ENCODE peak calls at places on chromosomes 13 and 19, in eight cellular contexts. O, Z, F, V, E, H, G and W are unnamed samples.

GRCh38 chr13:96677029-96677428 is 317.2 kb downstream of the OXGR1 start:
- DNase-seq in H (no peak), G (no peak), Z (no peak), V (no peak), F (no peak), E (no peak), O (no peak), W (no peak)

GRCh38 chr19:44576843-44577565 is 36.4 kb upstream of the IGSF23 start:
- DNase-seq in E (no peak), O (no peak), H (no peak), V (peak), F (peak), G (peak), Z (peak), W (no peak)

GRCh38 chr19:47674548-47674947 is 38.7 kb upstream of the EHD2 start:
- DNase-seq in G (no peak), F (no peak), Z (no peak), V (no peak), H (no peak), E (no peak), O (no peak), W (no peak)

GRCh38 chr19:5864725-5865486 is 5.4 kb downstream of the FUT5 start:
- DNase-seq in H (no peak), F (no peak), G (no peak), Z (no peak), E (no peak), O (no peak), V (no peak), W (no peak)

GRCh38 chr13:112062047-112062618 is 4.8 kb upstream of the SOX1 start:
- DNase-seq in Z (no peak), O (no peak), F (no peak), G (no peak), V (no peak), E (no peak), H (no peak), W (no peak)

GRCh38 chr19:38739440-38740251 is 4.6 kb downstream of the CAPN12 start:
- DNase-seq in G (no peak), H (no peak), F (no peak), Z (no peak), E (no peak), V (no peak), O (no peak), W (no peak)

GRCh38 chr19:34269968-34270621 is 15.7 kb downstream of the GARRE1 start:
- DNase-seq in F (peak), V (peak), E (peak), G (peak), O (peak), H (peak), Z (peak), W (no peak)

GRCh38 chr19:35908977-35909683 is 1.0 kb upstream of the TYROBP start:
- DNase-seq in O (no peak), F (no peak), H (peak), Z (no peak), G (peak), V (peak), E (peak), W (no peak)

GRCh38 chr19:54115071-54116063 is at the start of the genes PRPF31 and TFPT:
- DNase-seq in F (peak), O (peak), Z (peak), G (peak), E (peak), V (peak), H (peak), W (peak)

GRCh38 chr13:48192536-48192935 is 40.5 kb upstream of the ITM2B start:
- DNase-seq in F (no peak), Z (no peak), E (no peak), V (no peak), O (no peak), H (no peak), G (no peak), W (no peak)

GRCh38 chr13:109139346-109139745 is 509.9 kb downstream of the MYO16 start:
- DNase-seq in F (no peak), V (no peak), E (no peak), O (no peak), Z (no peak), H (no peak), G (no peak), W (no peak)

GRCh38 chr19:49520705-49521319 is 7.0 kb upstream of the RCN3 start:
- DNase-seq in V (no peak), H (no peak), O (no peak), G (no peak), E (no peak), F (peak), Z (no peak), W (no peak)

GRCh38 chr19:42155796-42156195 is 23.6 kb upstream of the POU2F2 start:
- DNase-seq in E (no peak), F (no peak), H (no peak), Z (no peak), O (no peak), G (no peak), V (no peak), W (no peak)

GRCh38 chr13:93740334-93740733 is 513.7 kb downstream of the GPC6 start:
- DNase-seq in H (no peak), G (no peak), O (no peak), E (no peak), Z (no peak), V (no peak), F (no peak), W (no peak)

GRCh38 chr13:99388334-99388923 is 81.2 kb upstream of the GPR183 start:
- DNase-seq in F (no peak), H (no peak), V (no peak), G (no peak), O (no peak), Z (no peak), E (no peak), W (no peak)

GRCh38 chr13:107770541-107770940 is 444.8 kb downstream of the LIG4 start:
- DNase-seq in Z (no peak), V (no peak), F (no peak), G (no peak), E (no peak), O (no peak), H (no peak), W (no peak)

DNA sequence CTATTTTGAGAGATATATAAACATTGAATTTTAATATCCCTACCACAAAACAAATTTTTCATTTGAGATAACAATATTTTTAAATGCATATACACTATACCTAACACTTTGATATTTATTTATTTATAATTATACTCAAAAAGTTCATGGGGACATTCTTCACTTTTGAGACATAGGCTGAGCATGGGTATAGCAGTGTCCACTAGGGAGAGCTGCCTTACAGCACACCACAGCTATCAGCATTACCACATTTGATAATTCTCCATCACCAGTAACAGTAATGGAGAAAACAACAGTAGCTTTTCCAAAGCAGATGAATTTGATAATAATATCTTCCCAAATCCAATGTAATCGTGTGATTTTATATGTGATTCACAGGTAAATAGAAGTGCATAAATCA is 626.1 kb downstream of the DACH1 start:
- DNase-seq in V (no peak), E (no peak), O (no peak), G (no peak), Z (peak), F (no peak), H (no peak), W (no peak)
- TF ChIP-seq CTCF in V (peak), E (peak), O (peak), G (peak), Z (peak), F (no peak), H (peak), W (no peak)

GRCh38 chr19:10334340-10335148 is 1.2 kb upstream of the RAVER1 start:
- DNase-seq in E (no peak), F (peak), H (peak), Z (peak), O (peak), V (peak), G (peak), W (peak)

GRCh38 chr19:10332158-10332964 is 968 bp downstream of the RAVER1 start:
- DNase-seq in F (no peak), V (peak), Z (no peak), G (no peak), E (no peak), O (no peak), H (no peak), W (no peak)

GRCh38 chr19:10333758-10334339 is 520 bp upstream of the RAVER1 start:
- DNase-seq in Z (no peak), H (no peak), F (no peak), E (no peak), G (no peak), V (no peak), O (no peak), W (no peak)

GRCh38 chr19:10335149-10336053 is 2.1 kb upstream of the RAVER1 start:
- DNase-seq in G (no peak), O (no peak), E (no peak), F (no peak), H (no peak), V (no peak), Z (no peak), W (no peak)

DNA sequence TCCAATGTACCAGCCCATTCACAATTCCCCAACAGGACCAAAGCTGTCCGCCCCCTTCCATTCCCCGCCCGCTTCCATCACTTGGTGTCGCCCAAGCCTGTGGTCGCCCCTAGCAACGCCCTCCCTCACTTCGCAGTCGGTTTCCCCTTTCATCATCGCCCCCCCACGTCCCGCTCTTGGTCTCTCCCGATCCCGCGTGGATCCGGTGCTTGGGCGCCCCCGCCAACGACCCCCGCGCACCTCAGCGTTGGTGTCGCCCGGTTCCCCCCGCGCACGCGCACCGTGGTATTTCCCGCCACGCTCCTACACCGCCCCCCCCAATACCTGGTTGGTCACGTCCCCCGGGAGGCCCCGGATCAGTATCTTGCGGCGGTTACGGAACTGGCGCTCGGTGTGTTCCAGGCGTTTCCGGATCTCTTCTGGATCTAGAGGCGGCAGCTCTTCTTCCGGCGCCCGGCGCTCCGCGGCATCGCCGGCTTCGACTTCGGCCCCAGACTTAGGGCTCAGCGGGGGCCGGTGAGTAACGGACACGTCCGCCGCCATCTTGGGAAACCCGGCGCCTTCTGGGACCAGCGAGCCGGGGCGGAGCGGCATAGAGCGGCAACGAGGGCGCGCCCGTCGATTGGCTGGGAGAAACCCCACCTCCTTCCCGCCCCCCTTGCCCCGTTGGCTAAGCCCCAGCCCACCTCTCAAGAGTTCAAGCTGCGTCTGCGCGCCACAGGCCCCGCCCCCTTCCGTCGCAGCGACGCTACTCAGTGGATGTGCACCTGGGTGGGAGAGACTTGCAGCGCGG is at the start of gene RAVER1:
- DNase-seq in E (peak), F (peak), H (peak), G (peak), O (peak), V (peak), Z (peak), W (peak)
- TF ChIP-seq CTCF in E (no peak), F (no peak), H (peak), G (no peak), O (no peak), V (no peak), Z (no peak), W (no peak)

DNA sequence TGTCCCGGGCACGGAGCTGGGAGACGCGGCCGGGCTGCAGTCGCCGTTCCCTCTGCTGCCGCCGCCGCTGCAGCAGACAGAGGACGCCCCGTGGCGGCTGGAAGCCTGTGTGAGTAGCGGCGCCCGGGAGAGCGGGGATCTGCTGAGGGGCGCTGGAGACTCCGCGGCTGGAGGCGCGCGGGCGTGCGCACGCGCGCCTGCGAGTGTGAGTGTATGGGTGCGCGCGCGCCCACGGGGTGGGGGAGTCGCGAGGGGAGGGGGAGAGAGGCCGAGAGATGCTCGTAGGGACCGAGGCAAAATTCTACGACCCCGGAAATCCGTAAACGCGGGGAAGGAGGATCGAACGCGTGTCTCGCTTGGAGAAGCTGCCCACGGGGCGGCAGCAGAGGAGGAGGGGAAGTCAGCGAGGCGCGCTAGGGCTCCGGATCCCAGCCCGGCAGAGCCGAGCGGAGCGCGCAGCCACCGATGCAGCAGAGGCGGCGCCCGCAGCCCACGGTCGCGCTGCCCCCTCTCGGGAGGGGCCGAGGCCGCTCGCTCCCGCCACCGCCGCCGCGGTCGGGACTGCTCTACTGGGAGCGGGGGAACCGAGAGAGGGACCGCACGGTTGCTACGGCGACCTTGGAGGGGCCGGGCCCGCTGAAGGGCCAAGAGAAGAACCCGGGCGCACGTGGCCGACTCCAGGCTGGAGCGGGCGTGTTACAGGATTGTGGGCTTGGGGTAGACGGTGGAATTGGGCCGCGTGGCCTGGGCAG is at the start of gene ENOX1:
- DNase-seq in O (peak), E (peak), G (peak), H (peak), V (peak), F (peak), Z (peak), W (peak)
- TF ChIP-seq CTCF in O (no peak), E (peak), G (no peak), H (peak), V (peak), F (no peak), Z (no peak), W (no peak)

DNA sequence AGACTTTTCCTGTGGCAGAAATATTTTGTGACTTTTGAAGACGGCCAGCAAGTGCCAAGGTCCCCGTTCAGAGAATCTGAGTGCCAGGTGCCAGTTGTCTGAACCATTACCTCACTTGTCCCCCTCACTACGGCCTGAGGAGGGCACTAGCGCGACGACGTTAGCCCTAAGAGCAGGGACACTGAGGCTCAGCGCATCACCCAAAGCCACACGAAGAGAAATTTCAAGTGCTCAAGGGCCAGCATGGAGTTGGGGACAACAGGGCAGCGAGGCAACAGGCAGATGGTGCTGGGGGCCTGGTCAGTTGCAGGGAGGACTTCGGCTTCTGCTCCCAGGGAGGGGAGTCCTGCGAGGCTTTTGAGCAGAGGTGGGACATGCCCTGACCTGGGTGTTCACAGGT is 9.5 kb upstream of the TYK2 start:
- DNase-seq in H (no peak), G (no peak), V (no peak), F (no peak), E (no peak), Z (no peak), O (no peak), W (no peak)
- TF ChIP-seq CTCF in H (no peak), G (no peak), V (no peak), F (peak), E (peak), Z (peak), O (no peak), W (no peak)

GRCh38 chr19:39768334-39768733 is 10.3 kb upstream of the LEUTX start:
- DNase-seq in Z (no peak), H (no peak), O (no peak), E (no peak), F (no peak), G (no peak), V (no peak), W (no peak)
- TF ChIP-seq CTCF in Z (no peak), H (no peak), O (no peak), E (no peak), F (no peak), G (no peak), V (no peak), W (no peak)

GRCh38 chr19:40805258-40805868 is 6.4 kb downstream of the EGLN2 start:
- DNase-seq in H (no peak), O (no peak), E (no peak), V (peak), G (peak), F (no peak), Z (no peak), W (no peak)

GRCh38 chr19:40808497-40808896 is 9.5 kb downstream of the EGLN2 start:
- DNase-seq in O (no peak), V (no peak), F (no peak), G (no peak), Z (no peak), H (no peak), E (no peak), W (no peak)

GRCh38 chr19:40806385-40807146 is 7.6 kb downstream of the EGLN2 start:
- DNase-seq in E (peak), Z (peak), O (peak), V (peak), F (peak), H (peak), G (peak), W (peak)

GRCh38 chr19:40808021-40808325 is 9.0 kb downstream of the EGLN2 start:
- DNase-seq in O (no peak), G (no peak), V (no peak), Z (no peak), H (no peak), E (no peak), F (no peak), W (no peak)

GRCh38 chr19:40807147-40808020 is 8.4 kb downstream of the EGLN2 start:
- DNase-seq in H (no peak), Z (no peak), F (no peak), V (no peak), E (no peak), O (no peak), G (no peak), W (no peak)
- TF ChIP-seq CTCF in H (peak), Z (peak), F (no peak), V (no peak), E (peak), O (no peak), G (no peak), W (no peak)

GRCh38 chr13:33678084-33678483 is 139.9 kb upstream of the RFC3 start:
- DNase-seq in G (no peak), F (no peak), O (no peak), E (no peak), V (no peak), H (no peak), Z (no peak), W (no peak)
- TF ChIP-seq CTCF in G (no peak), F (no peak), O (no peak), E (no peak), V (no peak), H (no peak), Z (no peak), W (no peak)

GRCh38 chr13:110340812-110341444 is 33.8 kb downstream of the COL4A2 start:
- DNase-seq in G (peak), H (no peak), Z (peak), F (peak), E (peak), V (peak), O (peak), W (peak)
- TF ChIP-seq CTCF in G (no peak), H (no peak), Z (no peak), F (no peak), E (no peak), V (no peak), O (no peak), W (no peak)

GRCh38 chr13:58907347-58907746 is 1256.4 kb downstream of the DIAPH3 start:
- DNase-seq in E (no peak), O (no peak), F (no peak), V (no peak), Z (no peak), G (no peak), H (no peak), W (no peak)
- TF ChIP-seq CTCF in E (no peak), O (no peak), F (no peak), V (no peak), Z (peak), G (no peak), H (peak), W (no peak)